ENCODE peak calls at places on chromosomes 11 and 22, in four cellular contexts. L, J, U and Q are unnamed samples.

GRCh38 chr11:46120711-46121327 is 435 bp downstream of the PHF21A start:
- DNase-seq in L (peak), J (peak), U (no peak), Q (peak)

GRCh38 chr22:19480173-19480568 is 451 bp downstream of the CDC45 start:
- DNase-seq in L (no peak), J (no peak), U (no peak), Q (no peak)

GRCh38 chr22:12601870-12602779 is 2925.9 kb upstream of the OR11H1 start:
- DNase-seq in L (no peak), J (no peak), U (no peak), Q (no peak)

GRCh38 chr11:74220376-74220775 is 49.3 kb downstream of the PPME1 start:
- DNase-seq in L (no peak), J (no peak), U (no peak), Q (no peak)

GRCh38 chr11:86874314-86875056 is 74.1 kb downstream of the PRSS23 start:
- DNase-seq in L (no peak), J (no peak), U (no peak), Q (no peak)

GRCh38 chr11:100984668-100985067 is 144.9 kb downstream of the PGR start:
- DNase-seq in L (no peak), J (no peak), U (no peak), Q (no peak)

GRCh38 chr11:45400594-45400993 is 114.5 kb upstream of the SYT13 start:
- DNase-seq in L (no peak), J (no peak), U (no peak), Q (no peak)

GRCh38 chr11:131668867-131669780 is 298.7 kb downstream of the NTM start:
- DNase-seq in L (peak), J (peak), U (no peak), Q (peak)

GRCh38 chr11:5129457-5129877 is 8.7 kb downstream of the OR52A5 start:
- DNase-seq in L (no peak), J (no peak), U (no peak), Q (no peak)

GRCh38 chr11:46346886-46347636 is at the start of gene DGKZ:
- DNase-seq in L (peak), J (peak), U (peak), Q (peak)

GRCh38 chr11:76443254-76443935 is 1.4 kb upstream of the EMSY start:
- DNase-seq in L (peak), J (no peak), U (no peak), Q (peak)

GRCh38 chr11:129787518-129787917 is 28.1 kb upstream of the TMEM45B start:
- DNase-seq in L (peak), J (no peak), U (no peak), Q (peak)

GRCh38 chr11:95641506-95641905 is 148.1 kb downstream of the FAM76B start:
- DNase-seq in L (peak), J (peak), U (peak), Q (no peak)

GRCh38 chr11:76947190-76947589 is 86.5 kb downstream of the ACER3 start:
- DNase-seq in L (no peak), J (no peak), U (no peak), Q (no peak)

GRCh38 chr11:130631119-130631518 is 182.7 kb downstream of the ADAMTS15 start:
- DNase-seq in L (peak), J (no peak), U (no peak), Q (peak)

GRCh38 chr11:36478700-36479329 is 31.3 kb downstream of the TRAF6 start:
- DNase-seq in L (peak), J (no peak), U (no peak), Q (peak)

GRCh38 chr11:119737678-119738439 is 8.9 kb upstream of the NECTIN1 start:
- DNase-seq in L (no peak), J (no peak), U (no peak), Q (no peak)

GRCh38 chr22:24474221-24474620 is 20.9 kb upstream of the UPB1 start:
- DNase-seq in L (peak), J (no peak), U (no peak), Q (peak)

GRCh38 chr11:109629734-109630133 is 207.7 kb downstream of the C11orf87 start:
- DNase-seq in L (no peak), J (no peak), U (no peak), Q (no peak)

GRCh38 chr11:20762980-20763379 is 93.6 kb downstream of the NELL1 start:
- DNase-seq in L (no peak), J (no peak), U (no peak), Q (no peak)

GRCh38 chr22:39917776-39918493 is 17.1 kb downstream of the GRAP2 start:
- DNase-seq in L (no peak), J (no peak), U (no peak), Q (no peak)

GRCh38 chr11:11731311-11732083 is 109.7 kb upstream of the GALNT18 start:
- DNase-seq in L (peak), J (no peak), U (no peak), Q (peak)

GRCh38 chr11:45038923-45039322 is 88.2 kb upstream of the TP53I11 start:
- DNase-seq in L (no peak), J (no peak), U (no peak), Q (no peak)

GRCh38 chr11:1221848-1222311 is 986 bp upstream of the MUC5B start:
- DNase-seq in L (no peak), J (no peak), U (no peak), Q (no peak)

GRCh38 chr22:49011769-49012598 is 815.7 kb downstream of the BRD1 start:
- DNase-seq in L (no peak), J (no peak), U (peak), Q (no peak)

GRCh38 chr11:28529540-28530410 is 421.6 kb downstream of the METTL15 start:
- DNase-seq in L (peak), J (no peak), U (no peak), Q (peak)

GRCh38 chr11:1298695-1299492 is 10.5 kb downstream of the TOLLIP start:
- DNase-seq in L (peak), J (peak), U (peak), Q (peak)

GRCh38 chr11:79087238-79087956 is 353.4 kb downstream of the TENM4 start:
- DNase-seq in L (no peak), J (no peak), U (no peak), Q (peak)

GRCh38 chr11:115630109-115630700 is 126.0 kb upstream of the CADM1 start:
- DNase-seq in L (no peak), J (no peak), U (no peak), Q (no peak)
- H3K27ac ChIP-seq in L (no peak), J (no peak), U (no peak), Q (no peak)

GRCh38 chr11:64947202-64947814 is 11.6 kb upstream of the GPHA2 start:
- DNase-seq in L (no peak), J (no peak), U (no peak), Q (no peak)
- TF ChIP-seq CTCF in L (no peak), J (no peak), U (no peak), Q (no peak)

GRCh38 chr22:50185384-50186087 is at the start of gene TRABD:
- DNase-seq in L (peak), J (peak), U (peak), Q (peak)
- H3K27ac ChIP-seq in L (peak), J (peak), U (peak), Q (peak)

DNA sequence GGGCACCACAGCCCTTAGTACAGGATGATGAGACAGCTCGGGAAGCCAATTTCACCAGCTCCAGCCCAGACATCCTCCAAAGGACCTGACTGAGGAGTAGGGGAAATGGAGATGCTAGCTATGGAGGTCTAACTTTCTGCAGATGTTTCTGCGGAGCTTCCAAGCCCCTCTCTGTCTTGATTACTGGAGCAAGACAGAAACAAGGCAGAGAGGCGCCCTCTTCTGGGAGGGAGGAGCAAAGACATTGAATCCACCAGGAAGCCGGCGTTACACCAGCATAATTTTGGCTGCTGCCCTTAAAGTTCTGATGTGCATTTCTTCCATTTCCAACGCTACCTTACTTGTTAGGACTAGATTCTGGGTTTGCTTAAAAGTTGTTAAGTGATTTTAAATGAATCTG is 107.3 kb upstream of the HSD17B12 start:
- DNase-seq in L (no peak), J (no peak), U (no peak), Q (no peak)
- TF ChIP-seq CTCF in L (peak), J (no peak), U (no peak), Q (peak)

GRCh38 chr11:69353696-69354544 is 60.0 kb downstream of the MYEOV start:
- DNase-seq in L (peak), J (peak), U (no peak), Q (no peak)
- H3K27ac ChIP-seq in L (no peak), J (no peak), U (no peak), Q (peak)

DNA sequence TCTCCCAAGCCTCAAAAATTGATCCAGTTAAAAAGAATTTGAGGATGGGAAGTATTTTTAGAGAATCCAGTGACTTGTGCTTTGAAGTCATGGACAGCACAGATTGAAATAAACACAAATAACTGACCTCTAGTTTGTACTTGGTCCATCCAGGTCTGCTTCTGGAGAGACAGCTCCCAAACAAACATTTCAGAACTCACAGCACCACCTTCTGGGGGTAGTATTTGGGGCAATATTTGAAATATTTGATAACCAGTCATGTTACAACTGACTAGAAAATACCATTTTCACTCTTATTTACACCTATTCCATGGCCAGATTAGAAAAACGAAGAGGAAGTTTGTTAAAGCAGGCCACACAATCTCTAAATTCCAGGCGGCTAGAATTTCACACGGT is 56.2 kb downstream of the CTSC start:
- DNase-seq in L (no peak), J (no peak), U (no peak), Q (no peak)
- TF ChIP-seq CTCF in L (peak), J (no peak), U (no peak), Q (no peak)

DNA sequence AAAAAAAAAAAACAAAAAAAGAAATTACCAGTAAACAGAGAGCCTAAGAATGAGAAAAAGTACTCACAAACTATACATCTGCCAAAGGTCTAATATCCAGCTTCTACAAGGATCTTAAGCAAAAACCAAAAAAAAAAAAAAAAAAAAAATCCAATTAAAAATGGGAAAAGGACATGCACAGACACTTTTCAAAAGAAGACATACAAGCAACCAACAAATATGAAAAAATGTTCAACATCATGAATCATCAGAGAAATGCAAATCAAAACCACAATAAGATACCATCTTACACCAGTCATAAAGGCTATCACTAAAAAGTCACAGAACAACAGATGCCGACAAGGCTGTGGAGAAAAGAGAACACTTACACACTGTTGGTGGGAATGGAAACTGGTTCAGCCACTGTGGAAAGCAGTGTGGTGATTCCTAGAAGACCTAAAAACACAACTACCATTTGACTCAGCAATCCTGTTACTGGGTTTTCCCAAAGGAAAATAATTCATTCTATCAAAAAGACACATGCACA is 18.3 kb downstream of the MS4A6A start:
- DNase-seq in L (peak), J (no peak), U (no peak), Q (no peak)
- H3K27ac ChIP-seq in L (no peak), J (no peak), U (no peak), Q (no peak)